ENCODE peak calls at places on chromosomes 4 and X, in ten cellular contexts. T is body of pancreas, B is suprapubic skin, V is SJSA1, Y is heart left ventricle, J is MM.1S, X is psoas muscle, W is lower lobe of right lung, H is stomach, M is DND-41. D is an unnamed sample. For H3K4me1, the result is how much of the 10 kb centered on the place peaks cover.

GRCh38 chrX:21438792-21439191 is 64.6 kb downstream of the CNKSR2 start:
- DNase-seq in T (no peak), B (no peak), V (no peak), Y (no peak), J (peak), X (no peak), W (no peak), H (no peak), M (no peak), D (peak)

GRCh38 chr4:176259330-176260090 is 9.5 kb downstream of the ASB5 start:
- DNase-seq in T (no peak), B (no peak), V (no peak), Y (no peak), J (no peak), X (no peak), W (no peak), H (no peak), M (no peak), D (no peak)

GRCh38 chr4:77082886-77083608 is 7.3 kb upstream of the CCNI start:
- DNase-seq in T (no peak), B (no peak), V (no peak), Y (no peak), J (no peak), X (no peak), W (no peak), H (no peak), M (no peak), D (no peak)

GRCh38 chr4:85478576-85478975 is 3.6 kb downstream of the ARHGAP24 start:
- DNase-seq in T (no peak), B (no peak), V (no peak), Y (no peak), J (no peak), X (no peak), W (no peak), H (no peak), M (no peak), D (no peak)

GRCh38 chrX:45850197-45850774 is 649.6 kb upstream of the DIPK2B start:
- DNase-seq in T (no peak), B (no peak), V (no peak), Y (no peak), J (peak), X (no peak), W (no peak), H (no peak), M (peak), D (peak)

GRCh38 chrX:153832732-153833131 is 2.4 kb upstream of the PDZD4 start:
- DNase-seq in T (no peak), B (no peak), V (no peak), Y (no peak), J (no peak), X (no peak), W (no peak), H (no peak), M (no peak), D (no peak)

GRCh38 chr4:114038762-114039392 is 59.4 kb upstream of the ARSJ start:
- DNase-seq in T (no peak), B (no peak), V (peak), Y (no peak), J (no peak), X (no peak), W (no peak), H (no peak), M (no peak), D (no peak)

GRCh38 chrX:11666180-11666579 is 460 bp upstream of the ARHGAP6 start:
- DNase-seq in T (no peak), B (no peak), V (no peak), Y (no peak), J (no peak), X (no peak), W (no peak), H (no peak), M (no peak), D (no peak)

GRCh38 chr4:43512253-43512652 is 619.7 kb downstream of the GRXCR1 start:
- DNase-seq in T (no peak), B (no peak), V (no peak), Y (no peak), J (no peak), X (no peak), W (no peak), H (no peak), M (no peak), D (no peak)

GRCh38 chr4:177411996-177412395 is 30.2 kb downstream of the AGA start:
- DNase-seq in T (no peak), B (no peak), V (no peak), Y (no peak), J (no peak), X (no peak), W (no peak), H (no peak), M (no peak), D (no peak)

GRCh38 chr4:6093671-6094070 is 75.4 kb upstream of the C4orf50 start:
- DNase-seq in T (no peak), B (no peak), V (no peak), Y (no peak), J (no peak), X (no peak), W (no peak), H (no peak), M (no peak), D (no peak)

GRCh38 chr4:113325876-113326615 is 276.6 kb downstream of the ANK2 start:
- DNase-seq in T (no peak), B (no peak), V (no peak), Y (no peak), J (no peak), X (no peak), W (no peak), H (no peak), M (no peak), D (no peak)

GRCh38 chr4:14856076-14856926 is 146.0 kb upstream of the CPEB2 start:
- DNase-seq in T (peak), B (peak), V (peak), Y (no peak), J (no peak), X (peak), W (peak), H (peak), M (no peak), D (no peak)

GRCh38 chrX:125203737-125204578 is 115.7 kb upstream of the TEX13C start:
- DNase-seq in T (peak), B (peak), V (no peak), Y (peak), J (peak), X (peak), W (peak), H (no peak), M (no peak), D (no peak)

GRCh38 chrX:65406532-65406931 is 128.1 kb downstream of the LAS1L start:
- DNase-seq in T (no peak), B (no peak), V (no peak), Y (no peak), J (peak), X (no peak), W (no peak), H (no peak), M (no peak), D (no peak)

GRCh38 chr4:54015421-54016065 is 48.9 kb downstream of the CHIC2 start:
- DNase-seq in T (no peak), B (no peak), V (no peak), Y (no peak), J (no peak), X (no peak), W (no peak), H (no peak), M (no peak), D (no peak)

GRCh38 chr4:54016504-54016903 is 47.9 kb downstream of the CHIC2 start:
- DNase-seq in T (no peak), B (no peak), V (no peak), Y (no peak), J (no peak), X (no peak), W (no peak), H (no peak), M (no peak), D (no peak)

GRCh38 chr4:54014761-54015160 is 49.6 kb downstream of the CHIC2 start:
- DNase-seq in T (no peak), B (no peak), V (no peak), Y (no peak), J (no peak), X (no peak), W (no peak), H (no peak), M (no peak), D (no peak)

GRCh38 chr4:54017974-54018373 is 46.4 kb downstream of the CHIC2 start:
- DNase-seq in T (no peak), B (no peak), V (no peak), Y (no peak), J (no peak), X (no peak), W (no peak), H (no peak), M (no peak), D (no peak)

GRCh38 chr4:54017308-54017707 is 47.1 kb downstream of the CHIC2 start:
- DNase-seq in T (no peak), B (no peak), V (no peak), Y (no peak), J (no peak), X (no peak), W (no peak), H (no peak), M (no peak), D (no peak)
- H3K4me1 ChIP-seq in T (under half), B (under half), V (under half), Y (under half), J (under half), X (under half), W (under half), H (under half), M (under half), D (under half)

DNA sequence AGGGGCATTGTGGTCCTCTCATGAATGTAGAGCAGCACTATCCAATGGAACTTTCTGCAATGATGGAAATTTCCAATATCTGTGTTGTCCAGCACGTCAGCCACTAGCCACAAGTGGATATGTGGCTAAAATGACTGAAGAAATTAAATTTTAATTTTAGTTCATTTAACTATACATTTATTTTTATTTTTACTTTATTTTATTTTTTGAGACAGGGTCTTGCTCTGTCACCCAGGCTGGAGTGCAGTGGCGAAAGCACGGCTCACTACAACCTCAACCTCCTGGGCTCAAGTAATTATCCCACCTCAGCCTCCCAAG is 13.3 kb upstream of the RBBP7 start:
- DNase-seq in T (no peak), B (no peak), V (no peak), Y (no peak), J (no peak), X (no peak), W (no peak), H (no peak), M (no peak), D (no peak)
- H3K27ac ChIP-seq in T (peak), B (no peak), V (no peak), Y (peak), J (no peak), X (peak), W (no peak), H (peak), M (no peak), D (no peak)

GRCh38 chr4:87029356-87029755 is 94.5 kb downstream of the AFF1 start:
- DNase-seq in T (no peak), B (no peak), V (no peak), Y (no peak), J (no peak), X (no peak), W (no peak), H (no peak), M (no peak), D (no peak)
- H3K4me1 ChIP-seq in T (half or more), B (half or more), V (under half), Y (half or more), J (under half), X (half or more), W (half or more), H (half or more), M (under half), D (under half)

GRCh38 chr4:185298728-185299394 is 89.5 kb downstream of the SNX25 start:
- DNase-seq in T (no peak), B (no peak), V (no peak), Y (no peak), J (no peak), X (no peak), W (no peak), H (no peak), M (no peak), D (no peak)
- H3K27ac ChIP-seq in T (no peak), B (no peak), V (no peak), Y (no peak), J (no peak), X (no peak), W (peak), H (no peak), M (no peak), D (no peak)

GRCh38 chr4:150306719-150307118 is 228.5 kb downstream of the DCLK2 start:
- DNase-seq in T (no peak), B (no peak), V (no peak), Y (no peak), J (no peak), X (no peak), W (no peak), H (no peak), M (no peak), D (no peak)

GRCh38 chr4:150302553-150302952 is 224.3 kb downstream of the DCLK2 start:
- DNase-seq in T (peak), B (no peak), V (peak), Y (no peak), J (no peak), X (no peak), W (no peak), H (no peak), M (no peak), D (no peak)

GRCh38 chr4:150308824-150309472 is 230.7 kb downstream of the DCLK2 start:
- DNase-seq in T (no peak), B (no peak), V (peak), Y (no peak), J (no peak), X (no peak), W (no peak), H (no peak), M (no peak), D (no peak)

GRCh38 chr4:150310159-150310895 is 232.1 kb downstream of the DCLK2 start:
- DNase-seq in T (no peak), B (no peak), V (no peak), Y (no peak), J (no peak), X (no peak), W (no peak), H (no peak), M (no peak), D (no peak)

DNA sequence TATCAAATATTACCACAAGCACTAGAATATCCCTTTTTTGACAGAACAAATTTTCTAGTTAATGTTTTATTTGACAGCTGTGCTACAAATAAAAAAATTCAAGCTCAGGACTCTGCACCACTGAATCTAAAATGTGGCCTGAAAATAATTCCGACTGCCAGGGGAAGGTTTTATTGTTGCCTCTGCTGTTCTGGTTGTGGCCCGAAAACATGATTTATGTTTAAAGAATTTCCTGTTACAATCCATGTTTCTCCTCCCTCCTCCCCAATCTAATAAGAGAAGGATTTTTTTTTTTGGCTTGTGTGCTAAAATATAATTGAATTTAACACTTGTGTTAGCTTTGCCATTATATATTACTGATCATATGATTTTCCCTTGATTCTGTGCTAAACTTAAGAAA is 227.8 kb downstream of the DCLK2 start:
- DNase-seq in T (no peak), B (no peak), V (no peak), Y (no peak), J (no peak), X (no peak), W (no peak), H (no peak), M (no peak), D (no peak)
- H3K4me1 ChIP-seq in T (under half), B (under half), V (under half), Y (under half), J (under half), X (under half), W (under half), H (under half), M (under half), D (under half)

DNA sequence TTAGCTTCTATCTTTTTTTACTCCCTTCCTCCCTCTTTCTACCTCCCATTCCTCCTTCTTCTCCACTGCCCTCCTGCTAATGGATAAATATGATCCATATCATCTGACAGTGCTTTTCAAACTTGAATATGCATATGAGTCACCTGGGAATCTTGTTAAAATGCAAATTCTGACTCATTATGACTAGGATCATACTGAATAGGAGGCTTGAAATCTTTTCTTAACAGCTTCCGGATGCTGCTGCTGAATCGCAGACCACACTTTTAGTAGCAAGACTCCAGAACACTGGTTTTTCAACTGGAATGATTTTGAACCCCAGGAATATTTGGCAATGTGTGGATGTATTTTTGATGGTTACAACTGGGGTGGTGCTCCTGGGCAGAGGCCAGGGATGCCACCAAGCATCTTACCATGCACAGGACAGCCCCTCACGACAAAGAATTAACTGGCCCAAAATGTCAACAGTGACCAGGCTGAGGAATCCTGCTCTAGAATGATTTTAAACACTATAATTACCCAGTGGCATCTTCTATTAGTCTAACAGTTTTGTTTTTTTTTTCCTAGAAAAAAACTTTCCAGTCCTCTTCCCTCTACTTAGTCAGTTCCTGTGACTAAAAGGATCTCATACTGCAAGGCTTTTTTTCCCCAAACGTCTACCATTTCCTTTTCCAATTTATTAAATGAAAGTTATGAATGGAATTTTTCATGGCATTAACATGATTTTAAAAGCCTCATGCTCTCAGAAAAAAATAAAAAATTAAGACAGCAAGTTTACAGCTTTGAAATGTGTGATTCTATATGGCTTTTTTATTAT is 10.6 kb upstream of the PYURF start:
- DNase-seq in T (no peak), B (no peak), V (peak), Y (no peak), J (no peak), X (no peak), W (no peak), H (no peak), M (no peak), D (no peak)
- H3K27ac ChIP-seq in T (no peak), B (no peak), V (peak), Y (no peak), J (no peak), X (no peak), W (no peak), H (no peak), M (no peak), D (no peak)

GRCh38 chr4:159283697-159284492 is 181.0 kb downstream of the RAPGEF2 start:
- DNase-seq in T (no peak), B (no peak), V (peak), Y (no peak), J (no peak), X (no peak), W (no peak), H (no peak), M (no peak), D (no peak)

GRCh38 chr4:159282944-159283343 is 180.1 kb downstream of the RAPGEF2 start:
- DNase-seq in T (no peak), B (no peak), V (no peak), Y (no peak), J (no peak), X (no peak), W (no peak), H (no peak), M (no peak), D (no peak)

GRCh38 chr4:159280442-159281172 is 177.7 kb downstream of the RAPGEF2 start:
- DNase-seq in T (no peak), B (no peak), V (no peak), Y (no peak), J (no peak), X (no peak), W (no peak), H (no peak), M (no peak), D (no peak)

GRCh38 chr4:159281781-159282180 is 178.9 kb downstream of the RAPGEF2 start:
- DNase-seq in T (no peak), B (no peak), V (no peak), Y (no peak), J (no peak), X (no peak), W (no peak), H (no peak), M (no peak), D (no peak)

DNA sequence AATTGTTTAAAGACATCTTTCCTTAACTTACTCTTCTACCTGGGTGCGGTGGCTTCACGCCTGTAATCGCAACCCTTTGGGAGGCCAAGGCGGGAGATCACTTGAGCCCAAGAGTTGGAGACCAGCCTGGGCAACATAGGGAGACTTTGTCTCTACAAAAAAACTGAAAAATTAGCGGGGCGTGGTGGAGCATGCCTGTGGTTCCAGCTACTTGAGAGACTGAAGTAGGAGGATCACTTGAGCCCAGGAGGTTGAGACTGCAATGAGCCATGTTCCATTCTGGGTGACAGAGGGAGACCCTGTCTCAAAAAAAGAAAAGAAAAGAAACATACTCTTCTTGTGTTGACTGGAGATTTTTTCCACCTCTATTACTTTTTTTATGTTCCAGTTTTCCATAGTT is 181.9 kb downstream of the RAPGEF2 start:
- DNase-seq in T (no peak), B (no peak), V (no peak), Y (no peak), J (no peak), X (no peak), W (no peak), H (no peak), M (no peak), D (no peak)
- H3K4me1 ChIP-seq in T (under half), B (under half), V (under half), Y (under half), J (under half), X (under half), W (under half), H (under half), M (under half), D (under half)

DNA sequence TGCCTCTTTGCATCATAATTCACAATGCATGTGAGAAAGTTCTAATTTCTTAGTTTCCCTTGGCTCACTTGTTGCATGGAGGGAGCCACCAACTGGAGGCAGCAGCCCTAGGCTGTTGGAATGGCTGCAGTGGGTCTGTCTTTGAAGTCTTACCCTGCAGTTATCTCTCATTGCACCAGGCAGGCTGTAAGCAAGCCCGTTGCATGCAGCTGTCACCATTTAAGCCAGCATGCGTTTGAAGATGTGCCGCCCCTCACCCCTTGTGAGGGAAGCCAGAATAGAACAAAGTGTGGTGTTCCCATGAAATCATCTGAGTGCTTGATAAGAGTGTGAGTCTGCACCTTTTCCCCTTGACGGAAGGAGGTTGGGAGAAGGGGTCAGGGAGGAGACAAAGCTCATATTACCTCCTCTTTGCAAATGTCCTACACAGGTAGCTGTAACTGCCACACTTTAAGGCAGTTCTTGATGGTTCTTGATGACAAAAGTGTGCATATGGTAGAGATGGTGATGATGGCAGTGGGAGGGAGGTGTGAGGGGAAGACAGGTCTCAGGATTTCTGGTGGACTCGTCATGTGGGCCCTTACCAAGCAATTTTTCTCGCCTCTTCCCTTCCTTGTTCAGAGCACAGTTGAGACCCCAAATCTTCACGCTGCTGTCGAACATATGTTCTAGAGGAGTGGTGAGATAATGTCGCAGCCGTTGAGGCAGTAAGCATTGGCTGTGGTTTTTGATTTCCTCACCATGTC is 191.4 kb upstream of the LEF1 start:
- DNase-seq in T (no peak), B (no peak), V (no peak), Y (no peak), J (no peak), X (no peak), W (no peak), H (no peak), M (peak), D (no peak)
- H3K27ac ChIP-seq in T (no peak), B (no peak), V (peak), Y (no peak), J (peak), X (no peak), W (no peak), H (no peak), M (peak), D (peak)

D was measured in naive thymus-derived CD4-positive, alpha-beta T cell.